ENCODE peak calls at places on chromosomes 13 and 19, in five cellular contexts. T, M, G, D and H are unnamed samples.

GRCh38 chr13:112928958-112929777 is 39.8 kb upstream of the MCF2L start:
- DNase-seq in G (no peak), T (no peak), D (no peak), M (peak), H (peak)

GRCh38 chr19:30245401-30246039 is 126.7 kb upstream of the ZNF536 start:
- DNase-seq in G (no peak), M (no peak), D (no peak), T (no peak), H (no peak)

GRCh38 chr13:25267715-25268114 is 19.6 kb downstream of the MTMR6 start:
- DNase-seq in G (no peak), D (no peak), T (no peak), M (peak), H (no peak)

GRCh38 chr13:86933676-86934075 is 737.5 kb upstream of the SLITRK5 start:
- DNase-seq in G (no peak), T (no peak), D (no peak), M (no peak), H (no peak)

GRCh38 chr13:107834717-107835116 is 380.6 kb downstream of the LIG4 start:
- DNase-seq in M (peak), D (no peak), T (no peak), G (no peak), H (peak)

GRCh38 chr13:99034333-99035085 is 56.6 kb upstream of the DOCK9 start:
- DNase-seq in G (no peak), T (no peak), D (no peak), M (no peak), H (no peak)

GRCh38 chr19:54162241-54162805 is 2.8 kb upstream of the LENG1 start:
- DNase-seq in T (peak), G (no peak), D (peak), M (peak), H (peak)

GRCh38 chr19:34482380-34483250 is 1.1 kb downstream of the WTIP start:
- DNase-seq in D (no peak), G (no peak), M (peak), T (no peak), H (no peak)

GRCh38 chr13:26601669-26602068 is 44.2 kb downstream of the WASF3 start:
- DNase-seq in T (no peak), D (no peak), M (peak), G (no peak), H (peak)

GRCh38 chr19:20038358-20039202 is 725 bp downstream of the ZNF682 start:
- DNase-seq in D (no peak), T (no peak), M (no peak), G (no peak), H (no peak)

DNA sequence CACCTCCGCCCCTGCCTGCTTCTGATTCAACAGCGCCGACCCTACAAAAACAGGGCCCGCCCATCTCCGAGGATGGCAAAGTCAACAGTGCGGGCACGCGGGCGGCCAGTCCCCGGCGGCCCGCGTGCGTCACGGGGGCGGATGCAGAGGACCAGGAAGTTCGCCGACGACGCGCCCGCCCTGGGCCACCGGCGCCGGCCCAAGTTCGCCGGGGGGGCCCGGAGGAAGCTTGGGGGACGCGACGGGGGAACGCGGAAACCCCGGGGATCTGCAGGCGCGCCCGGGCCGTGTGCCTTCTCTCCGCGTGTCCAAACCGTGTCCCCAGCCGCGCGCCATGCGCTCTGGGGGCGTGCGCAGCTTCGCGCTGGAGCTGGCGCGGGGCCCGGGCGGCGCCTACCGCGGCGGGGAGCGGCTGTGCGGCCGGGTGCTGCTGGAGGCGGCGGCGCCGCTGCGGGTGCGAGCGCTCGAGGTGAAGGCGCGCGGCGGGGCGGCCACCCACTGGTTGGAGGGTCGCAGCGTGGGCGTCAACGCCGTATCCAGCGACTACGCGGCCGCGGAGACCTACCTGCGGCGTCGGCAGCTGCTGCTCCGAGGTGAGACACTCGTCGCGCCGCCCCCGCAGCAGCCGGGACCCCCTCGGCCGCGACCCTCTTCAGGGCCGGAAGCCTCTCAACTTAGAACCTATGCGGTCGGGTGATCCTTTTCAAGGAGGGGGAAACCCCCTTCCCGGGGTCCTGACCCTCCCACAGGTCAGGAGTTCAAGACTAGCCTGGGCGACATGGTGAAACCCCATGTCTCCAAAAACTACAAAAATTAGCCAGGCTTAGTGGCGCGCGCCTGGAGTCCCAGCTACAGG is 6.8 kb upstream of the ARRDC2 start:
- DNase-seq in D (peak), T (peak), G (no peak), M (peak), H (peak)
- H3K27ac ChIP-seq in D (peak), T (peak), G (no peak), M (no peak), H (peak)

DNA sequence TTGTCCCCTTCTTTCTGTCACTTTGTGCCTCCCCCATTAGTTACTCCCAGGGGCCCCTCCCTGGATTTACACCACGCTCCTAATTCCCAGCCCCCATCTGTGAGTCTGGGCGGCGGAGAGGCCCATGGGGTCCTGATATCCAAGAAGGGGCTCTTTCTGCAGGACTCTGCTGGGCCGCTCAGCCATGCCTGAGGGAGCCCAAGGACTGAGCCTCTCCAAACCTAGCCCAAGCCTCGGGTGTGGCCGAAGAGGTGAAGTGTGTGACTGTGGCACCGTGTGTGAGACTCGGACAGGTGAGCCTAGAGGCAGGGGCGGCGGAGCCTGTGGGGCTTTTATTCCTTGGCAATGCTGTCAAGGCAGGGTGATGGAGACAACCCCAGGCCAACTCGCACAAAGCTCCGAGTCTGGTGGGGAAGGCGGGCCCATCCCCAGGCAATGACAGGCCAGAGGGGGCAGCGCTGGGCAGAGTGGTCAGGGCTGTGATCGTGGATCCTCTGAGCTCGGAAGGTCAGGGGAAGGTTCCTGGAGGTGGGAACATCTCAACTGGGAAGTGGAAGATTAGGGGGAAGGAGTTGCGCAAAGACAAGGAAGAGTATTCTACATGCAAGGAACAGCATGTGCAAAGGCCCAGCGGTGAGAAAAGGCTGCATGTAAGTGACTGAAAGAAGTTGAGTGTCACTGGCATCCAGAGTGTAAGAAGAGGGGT is 1.6 kb downstream of the PLEKHG2 start:
- DNase-seq in G (no peak), D (no peak), T (no peak), M (no peak), H (no peak)
- TF ChIP-seq CTCF in G (peak), D (peak), T (no peak), M (peak), H (peak)

GRCh38 chr13:66400292-66400691 is 829.8 kb downstream of the PCDH9 start:
- DNase-seq in M (no peak), D (no peak), G (no peak), T (no peak), H (no peak)
- H3K27ac ChIP-seq in M (no peak), D (no peak), G (no peak), T (no peak), H (no peak)

GRCh38 chr13:47592256-47592655 is 408.8 kb downstream of the SUCLA2 start:
- DNase-seq in G (no peak), T (no peak), M (no peak), D (no peak), H (no peak)

GRCh38 chr13:47588676-47589075 is 412.4 kb downstream of the SUCLA2 start:
- DNase-seq in T (no peak), D (no peak), G (no peak), M (peak), H (no peak)
- TF ChIP-seq CTCF in T (no peak), D (no peak), G (no peak), M (peak), H (peak)

DNA sequence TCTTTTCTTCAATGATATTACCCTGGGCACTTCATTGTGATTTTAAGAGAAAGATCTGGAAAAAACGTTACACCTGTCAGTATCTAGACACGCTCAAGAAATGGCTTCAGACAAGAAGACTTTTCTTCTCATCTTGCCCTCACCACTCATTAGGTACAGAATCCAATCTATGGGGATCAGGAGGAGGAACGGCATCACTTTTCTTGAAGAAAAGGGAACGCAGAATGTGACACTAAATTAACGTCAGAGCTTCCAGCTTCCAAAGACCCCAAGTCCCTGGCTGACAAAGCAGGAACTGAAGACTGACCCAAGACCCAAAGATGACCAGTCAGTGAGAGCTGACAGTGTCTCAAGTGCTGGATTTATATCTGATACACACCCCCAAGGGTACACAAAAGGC is 48.2 kb downstream of the BRD4 start:
- DNase-seq in D (no peak), M (no peak), G (no peak), T (no peak), H (no peak)
- H3K27ac ChIP-seq in D (no peak), M (peak), G (peak), T (peak), H (no peak)